ENCODE peak calls at places on chromosomes 3 and 15, in four cellular contexts. E is psoas muscle, Y is B cell, B is transverse colon. K is an unnamed sample.

GRCh38 chr3:195068481-195069080 is 202.4 kb downstream of the XXYLT1 start:
- DNase-seq in E (peak; percentile 25), Y (peak; percentile 0), B (peak; percentile 2), K (peak; percentile 28)

GRCh38 chr3:50630394-50630793 is 13.4 kb downstream of the MAPKAPK3 start:
- DNase-seq in E (no peak), Y (no peak), B (no peak), K (no peak)

GRCh38 chr3:134601539-134602439 is 49.0 kb downstream of the KY start:
- DNase-seq in E (no peak), Y (no peak), B (no peak), K (no peak)

GRCh38 chr3:187101184-187102072 is 37.9 kb downstream of the RPL39L start:
- DNase-seq in E (peak; percentile 84), Y (peak; percentile 42), B (peak; percentile 77), K (no peak)

GRCh38 chr3:63364495-63364894 is 86.4 kb downstream of the SYNPR start:
- DNase-seq in E (no peak), Y (no peak), B (no peak), K (no peak)

GRCh38 chr15:78315686-78316085 is 16.3 kb upstream of the SKIC8 start:
- DNase-seq in E (no peak), Y (no peak), B (peak; percentile 54), K (no peak)

GRCh38 chr3:7630925-7631324 is 770.0 kb downstream of the GRM7 start:
- DNase-seq in E (no peak), Y (no peak), B (peak; percentile 7), K (no peak)

GRCh38 chr3:126516936-126517290 is 660 bp downstream of the UROC1 start:
- DNase-seq in E (no peak), Y (no peak), B (no peak), K (no peak)

GRCh38 chr3:46397111-46397510 is 9.8 kb downstream of the CCR5AS start:
- DNase-seq in E (no peak), Y (no peak), B (no peak), K (no peak)

GRCh38 chr3:57755368-57756021 is 614 bp upstream of the SLMAP start:
- DNase-seq in E (no peak), Y (no peak), B (peak; percentile 60), K (no peak)
- TF ChIP-seq CTCF in E (no peak), Y (peak; percentile 49), B (peak; percentile 27), K (peak; percentile 53)

DNA sequence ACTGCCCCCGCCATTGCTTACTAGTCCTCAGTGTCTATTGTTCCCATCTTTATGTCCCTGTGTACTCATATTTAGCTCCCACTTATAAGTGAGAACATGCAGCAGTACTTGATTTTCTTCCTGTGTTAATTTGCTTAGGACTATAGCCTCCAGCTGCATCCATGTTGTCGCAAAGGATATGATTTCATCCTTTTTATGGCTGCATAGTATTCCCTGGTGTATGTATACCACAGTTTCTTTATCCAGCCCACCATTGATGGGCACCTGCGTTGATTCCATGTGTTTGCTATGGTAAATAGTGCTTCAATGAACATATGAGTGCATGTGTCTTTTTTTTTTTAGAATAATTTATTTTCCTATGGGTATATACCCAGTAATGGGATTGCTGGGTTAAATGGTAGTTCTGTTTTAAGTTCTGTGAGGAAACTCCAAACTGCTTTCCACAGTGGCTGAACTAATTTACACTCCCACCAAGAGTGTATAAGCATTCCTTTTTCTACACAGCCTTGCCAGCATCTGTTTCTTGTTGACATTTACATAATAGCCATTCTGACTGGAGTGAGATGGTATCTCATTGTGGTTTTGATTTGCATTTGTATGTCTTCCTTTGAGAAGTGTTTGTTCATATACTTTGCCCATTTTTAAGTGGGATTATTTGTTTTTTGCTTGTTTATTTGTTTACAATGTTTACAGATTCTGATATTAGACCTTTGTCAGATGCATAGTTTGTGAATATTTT is 53.7 kb downstream of the GALK2 start:
- DNase-seq in E (no peak), Y (no peak), B (no peak), K (no peak)
- TF ChIP-seq CTCF in E (no peak), Y (no peak), B (no peak), K (no peak)

GRCh38 chr3:70111381-70111780 is 111.8 kb downstream of the SAMMSON start:
- DNase-seq in E (no peak), Y (no peak), B (no peak), K (no peak)

GRCh38 chr3:70108546-70108945 is 109.0 kb downstream of the SAMMSON start:
- DNase-seq in E (no peak), Y (no peak), B (no peak), K (no peak)

GRCh38 chr3:70110066-70110465 is 110.5 kb downstream of the SAMMSON start:
- DNase-seq in E (no peak), Y (no peak), B (no peak), K (no peak)

GRCh38 chr3:70108072-70108471 is 108.5 kb downstream of the SAMMSON start:
- DNase-seq in E (no peak), Y (no peak), B (no peak), K (peak; percentile 49)
- TF ChIP-seq CTCF in E (no peak), Y (peak; percentile 41), B (peak; percentile 31), K (peak; percentile 75)

GRCh38 chr15:47378527-47378926 is 338.8 kb upstream of the SEMA6D start:
- DNase-seq in E (no peak), Y (no peak), B (no peak), K (no peak)

GRCh38 chr15:47371939-47372338 is 345.4 kb upstream of the SEMA6D start:
- DNase-seq in E (no peak), Y (no peak), B (no peak), K (no peak)

GRCh38 chr15:47376190-47376589 is 341.1 kb upstream of the SEMA6D start:
- DNase-seq in E (no peak), Y (no peak), B (no peak), K (no peak)

GRCh38 chr15:47377465-47377864 is 339.8 kb upstream of the SEMA6D start:
- DNase-seq in E (no peak), Y (no peak), B (no peak), K (no peak)

GRCh38 chr15:47374222-47374621 is 343.1 kb upstream of the SEMA6D start:
- DNase-seq in E (no peak), Y (no peak), B (no peak), K (no peak)
- TF ChIP-seq CTCF in E (peak; percentile 5), Y (no peak), B (no peak), K (no peak)

DNA sequence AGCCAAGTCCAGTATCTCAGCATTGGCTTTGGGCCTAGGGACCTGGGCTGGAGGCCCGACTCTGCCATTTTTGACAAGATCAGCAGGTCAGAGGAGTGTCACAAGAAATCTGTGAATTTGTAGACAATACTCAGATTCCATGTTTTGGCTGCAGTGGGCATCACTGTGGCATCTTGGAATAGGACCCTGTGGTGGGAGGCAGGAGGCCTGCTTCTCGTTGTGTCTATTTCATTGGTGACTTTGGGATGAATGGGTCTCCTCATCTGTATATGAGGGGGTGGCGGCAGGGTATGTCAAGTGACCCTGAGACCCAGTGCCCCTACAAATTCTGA is 3.3 kb downstream of the C15orf39 start:
- DNase-seq in E (no peak), Y (no peak), B (no peak), K (no peak)
- TF ChIP-seq CTCF in E (no peak), Y (peak; percentile 34), B (no peak), K (peak; percentile 38)

GRCh38 chr3:83946045-83946444 is 1012.7 kb upstream of the CADM2 start:
- DNase-seq in E (no peak), Y (no peak), B (no peak), K (no peak)

GRCh38 chr3:83941990-83942710 is 1016.6 kb upstream of the CADM2 start:
- DNase-seq in E (peak; percentile 56), Y (no peak), B (no peak), K (no peak)

GRCh38 chr3:83946554-83946953 is 1012.2 kb upstream of the CADM2 start:
- DNase-seq in E (no peak), Y (no peak), B (no peak), K (no peak)
- TF ChIP-seq CTCF in E (no peak), Y (no peak), B (no peak), K (no peak)

GRCh38 chr3:23926736-23927135 is 9.8 kb downstream of the RPL15 start:
- DNase-seq in E (no peak), Y (no peak), B (no peak), K (no peak)
- TF ChIP-seq CTCF in E (peak; percentile 14), Y (no peak), B (no peak), K (no peak)

DNA sequence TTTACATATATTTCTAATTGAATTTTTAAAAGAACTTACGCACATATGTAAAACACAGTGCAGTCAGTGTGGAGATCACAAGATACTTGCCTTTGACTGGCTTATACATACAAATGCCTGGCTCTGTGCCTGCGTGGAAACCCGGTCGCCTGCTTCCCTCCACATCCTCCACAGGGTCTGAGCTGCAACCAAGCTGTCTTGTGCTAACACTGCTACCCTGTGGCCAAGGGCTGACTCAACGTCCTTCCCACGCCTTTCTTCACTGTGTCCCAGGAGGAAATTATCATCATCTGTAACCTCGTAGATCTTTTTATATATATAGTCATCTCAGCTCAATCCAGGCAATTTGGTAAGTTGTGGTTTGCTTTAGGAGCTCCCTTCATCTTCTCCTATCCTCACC is 116.9 kb downstream of the WNT7A start:
- DNase-seq in E (no peak), Y (no peak), B (no peak), K (no peak)
- TF ChIP-seq CTCF in E (no peak), Y (no peak), B (no peak), K (no peak)

GRCh38 chr15:45703670-45704328 is 69.0 kb downstream of the SQOR start:
- DNase-seq in E (no peak), Y (no peak), B (no peak), K (no peak)
- TF ChIP-seq CTCF in E (no peak), Y (peak; percentile 18), B (no peak), K (no peak)

K was measured in CD14-positive monocyte.